ENCODE peak calls at places on chromosomes 11 and 22, in eight cellular contexts. Y is SW 1271, D is GM12865, X is IMR-90, R is gastrocnemius medialis, W is epithelial cell of proximal tubule, J is fibroblast of pulmonary artery, A is lower leg skin. I is an unnamed sample.

GRCh38 chr11:44496391-44496790 is 69.1 kb upstream of the CD82 start:
- DNase-seq in X (no peak), J (no peak), Y (no peak), A (no peak), D (no peak), R (no peak), W (no peak), I (no peak)

GRCh38 chr22:29380032-29380781 is 8.2 kb downstream of the AP1B1 start:
- DNase-seq in D (no peak), X (peak; percentile 58), W (no peak), A (no peak), J (peak; percentile 49), Y (no peak), R (no peak), I (no peak)

GRCh38 chr22:36329217-36330078 is 58.3 kb downstream of the MYH9 start:
- DNase-seq in J (peak; percentile 98), D (peak; percentile 55), X (peak; percentile 97), R (no peak), A (no peak), W (peak; percentile 94), Y (peak; percentile 69), I (no peak)

GRCh38 chr11:64245401-64245796 is 1.3 kb downstream of the PPP1R14B start:
- DNase-seq in X (no peak), W (no peak), Y (no peak), A (no peak), J (no peak), R (peak; percentile 84), D (peak; percentile 53), I (no peak)

GRCh38 chr11:61654397-61654829 is 25.8 kb upstream of the DAGLA start:
- DNase-seq in D (no peak), A (peak; percentile 56), W (no peak), Y (no peak), R (peak; percentile 56), X (no peak), J (peak; percentile 10), I (no peak)

GRCh38 chr22:31451709-31452571 is 37.7 kb downstream of the EIF4ENIF1 start:
- DNase-seq in J (peak; percentile 72), D (peak; percentile 65), R (no peak), X (peak; percentile 59), W (peak; percentile 13), A (no peak), Y (no peak), I (no peak)

GRCh38 chr22:28034760-28035401 is 115.8 kb upstream of the PITPNB start:
- DNase-seq in A (peak; percentile 65), D (peak; percentile 7), X (peak; percentile 59), R (peak; percentile 99), Y (no peak), W (no peak), J (peak; percentile 85), I (peak; percentile 92)

GRCh38 chr11:77677138-77677537 is 39.5 kb upstream of the CLNS1A start:
- DNase-seq in Y (no peak), W (no peak), J (no peak), D (no peak), R (no peak), A (no peak), X (peak; percentile 35), I (no peak)

GRCh38 chr22:46592390-46592872 is 27.8 kb upstream of the GRAMD4 start:
- DNase-seq in A (no peak), J (peak; percentile 41), W (no peak), Y (no peak), X (peak; percentile 71), R (no peak), D (peak; percentile 83), I (no peak)

GRCh38 chr22:20808844-20809243 is 34.9 kb downstream of the SERPIND1 start:
- DNase-seq in Y (no peak), D (no peak), R (no peak), X (no peak), A (no peak), J (no peak), W (no peak), I (no peak)

GRCh38 chr11:111091341-111091740 is 154.2 kb upstream of the POU2AF2 start:
- DNase-seq in R (no peak), X (no peak), Y (no peak), J (peak; percentile 10), W (no peak), D (no peak), A (no peak), I (no peak)

GRCh38 chr11:121323208-121323607 is 30.6 kb downstream of the SC5D start:
- DNase-seq in J (no peak), Y (no peak), D (no peak), W (no peak), A (no peak), R (no peak), X (no peak), I (no peak)

GRCh38 chr11:110526323-110526722 is 96.6 kb downstream of the FDX1 start:
- DNase-seq in W (peak; percentile 4), X (no peak), Y (no peak), J (no peak), D (peak; percentile 30), R (no peak), A (no peak), I (peak; percentile 72)

GRCh38 chr11:2929880-2930704 is 872 bp upstream of the PHLDA2 start:
- DNase-seq in R (no peak), Y (no peak), W (no peak), X (peak; percentile 61), A (no peak), J (no peak), D (peak; percentile 76), I (no peak)

GRCh38 chr22:45503816-45504702 is 1.4 kb downstream of the FBLN1 start:
- DNase-seq in A (peak; percentile 16), X (peak; percentile 72), R (no peak), J (peak; percentile 33), W (no peak), Y (no peak), D (no peak), I (no peak)

GRCh38 chr22:33841281-33842005 is 78.8 kb downstream of the LARGE1 start:
- DNase-seq in D (peak; percentile 80), J (no peak), X (no peak), A (no peak), Y (no peak), W (no peak), R (no peak), I (no peak)

GRCh38 chr11:73162196-73162740 is 20.1 kb upstream of the FCHSD2 start:
- DNase-seq in R (peak; percentile 1), A (no peak), D (no peak), X (no peak), Y (no peak), J (no peak), W (no peak), I (no peak)

GRCh38 chr11:68264244-68264643 is 7.5 kb downstream of the C11orf24 start:
- DNase-seq in W (no peak), X (no peak), J (no peak), Y (no peak), R (no peak), A (no peak), D (no peak), I (no peak)

GRCh38 chr11:46930089-46930488 is 6.5 kb upstream of the CSTPP1 start:
- DNase-seq in J (peak; percentile 53), X (peak; percentile 73), D (no peak), W (peak; percentile 76), Y (no peak), A (no peak), R (no peak), I (no peak)

GRCh38 chr11:134047586-134047999 is 21.3 kb upstream of the JAM3 start:
- DNase-seq in R (peak; percentile 75), X (peak; percentile 90), W (no peak), Y (no peak), D (no peak), A (peak; percentile 79), J (peak; percentile 93), I (peak; percentile 97)

GRCh38 chr11:74533421-74533820 is 39.9 kb upstream of the LIPT2 start:
- DNase-seq in X (no peak), Y (no peak), R (no peak), W (no peak), J (no peak), A (no peak), D (no peak), I (no peak)

GRCh38 chr11:19117760-19118097 is 761 bp downstream of the ZDHHC13 start:
- DNase-seq in W (no peak), X (peak; percentile 5), R (no peak), J (peak; percentile 24), D (no peak), Y (no peak), A (no peak), I (no peak)

I was measured in esophagus muscularis mucosa.